ENCODE peak calls at places on chromosomes 3 and 15, in seven cellular contexts. C, D, Z, P, Y, M and U are unnamed samples.

GRCh38 chr3:14451844-14452533 is 49.6 kb downstream of the SLC6A6 start:
- DNase-seq in C (no peak), D (no peak), Z (no peak), P (peak), Y (peak), M (peak), U (no peak)

GRCh38 chr15:82081904-82082810 is 36.3 kb upstream of the MEX3B start:
- DNase-seq in C (no peak), D (no peak), Z (no peak), P (no peak), Y (peak), M (peak), U (no peak)

GRCh38 chr3:179528786-179529185 is 33.9 kb upstream of the ACTL6A start:
- DNase-seq in C (no peak), D (no peak), Z (no peak), P (no peak), Y (no peak), M (no peak), U (no peak)

GRCh38 chr3:114624047-114624445 is 330.2 kb downstream of the TIGIT start:
- DNase-seq in C (no peak), D (no peak), Z (no peak), P (peak), Y (no peak), M (peak), U (no peak)

GRCh38 chr3:195873971-195874370 is 34.4 kb downstream of the TNK2 start:
- DNase-seq in C (no peak), D (no peak), Z (peak), P (no peak), Y (no peak), M (no peak), U (no peak)

GRCh38 chr15:31365655-31366127 is 39.1 kb downstream of the KLF13 start:
- DNase-seq in C (peak), D (peak), Z (no peak), P (peak), Y (peak), M (peak), U (no peak)

GRCh38 chr3:171420667-171421066 is 39.5 kb downstream of the TNIK start:
- DNase-seq in C (no peak), D (no peak), Z (no peak), P (no peak), Y (no peak), M (no peak), U (no peak)

GRCh38 chr3:107574650-107575049 is 51.9 kb downstream of the BBX start:
- DNase-seq in C (no peak), D (no peak), Z (no peak), P (peak), Y (no peak), M (peak), U (no peak)

GRCh38 chr3:58417075-58417474 is 16.6 kb downstream of the PDHB start:
- DNase-seq in C (no peak), D (no peak), Z (no peak), P (no peak), Y (no peak), M (no peak), U (no peak)

GRCh38 chr15:66545249-66545648 is 20.5 kb downstream of the LCTL start:
- DNase-seq in C (no peak), D (no peak), Z (no peak), P (no peak), Y (no peak), M (no peak), U (no peak)

GRCh38 chr15:66269326-66270090 is 16.0 kb upstream of the MEGF11 start:
- DNase-seq in C (no peak), D (no peak), Z (no peak), P (peak), Y (no peak), M (peak), U (no peak)

GRCh38 chr3:144923051-144923450 is 951.4 kb downstream of the DIPK2A start:
- DNase-seq in C (no peak), D (no peak), Z (no peak), P (no peak), Y (no peak), M (no peak), U (no peak)

GRCh38 chr3:109195812-109196211 is 59.3 kb downstream of the C3orf85 start:
- DNase-seq in C (no peak), D (no peak), Z (no peak), P (no peak), Y (peak), M (no peak), U (no peak)

GRCh38 chr3:127970966-127971592 is 56.0 kb downstream of the KBTBD12 start:
- DNase-seq in C (no peak), D (peak), Z (no peak), P (peak), Y (no peak), M (peak), U (peak)

GRCh38 chr3:98567646-98568280 is 25.6 kb downstream of the CPOX start:
- DNase-seq in C (no peak), D (no peak), Z (no peak), P (no peak), Y (no peak), M (no peak), U (no peak)

GRCh38 chr3:52670621-52671521 is 14.8 kb downstream of the PBRM1 start:
- DNase-seq in C (peak), D (peak), Z (peak), P (peak), Y (peak), M (peak), U (no peak)

GRCh38 chr15:86060614-86061125 is 19.0 kb upstream of the AGBL1 start:
- DNase-seq in C (no peak), D (no peak), Z (no peak), P (no peak), Y (no peak), M (no peak), U (no peak)

GRCh38 chr3:129313983-129314756 is 35.5 kb downstream of the HMCES start:
- DNase-seq in C (no peak), D (no peak), Z (no peak), P (no peak), Y (no peak), M (peak), U (peak)

GRCh38 chr15:75151214-75152128 is 50.2 kb upstream of the C15orf39 start:
- DNase-seq in C (no peak), D (no peak), Z (no peak), P (no peak), Y (no peak), M (no peak), U (no peak)

GRCh38 chr15:85649372-85649771 is 145.4 kb downstream of the KLHL25 start:
- DNase-seq in C (no peak), D (no peak), Z (no peak), P (peak), Y (no peak), M (peak), U (peak)

GRCh38 chr15:48020166-48020565 is 100.6 kb upstream of the SLC24A5 start:
- DNase-seq in C (no peak), D (peak), Z (no peak), P (no peak), Y (no peak), M (no peak), U (no peak)

GRCh38 chr15:66498501-66499386 is 1.2 kb upstream of the SNAPC5 start:
- DNase-seq in C (no peak), D (peak), Z (no peak), P (no peak), Y (no peak), M (peak), U (no peak)

GRCh38 chr3:120052225-120052624 is 42.0 kb downstream of the GSK3B start:
- DNase-seq in C (no peak), D (no peak), Z (no peak), P (no peak), Y (no peak), M (no peak), U (no peak)

GRCh38 chr3:61927332-61927731 is 366.0 kb downstream of the PTPRG start:
- DNase-seq in C (no peak), D (peak), Z (no peak), P (peak), Y (peak), M (peak), U (no peak)

GRCh38 chr15:94206463-94207167 is 24.7 kb upstream of the MCTP2 start:
- DNase-seq in C (no peak), D (no peak), Z (no peak), P (peak), Y (peak), M (peak), U (no peak)

GRCh38 chr3:9399746-9400145 is 2.3 kb downstream of the SETD5 start:
- DNase-seq in C (no peak), D (no peak), Z (peak), P (peak), Y (peak), M (peak), U (peak)

GRCh38 chr3:18868911-18869689 is 279.2 kb upstream of the KCNH8 start:
- DNase-seq in C (no peak), D (no peak), Z (no peak), P (no peak), Y (no peak), M (no peak), U (no peak)

GRCh38 chr3:159829056-159829995 is 159.3 kb upstream of the IL12A start:
- DNase-seq in C (no peak), D (no peak), Z (no peak), P (peak), Y (no peak), M (peak), U (no peak)

GRCh38 chr3:101900316-101900715 is 51.0 kb downstream of the NFKBIZ start:
- DNase-seq in C (no peak), D (no peak), Z (no peak), P (no peak), Y (no peak), M (no peak), U (no peak)

GRCh38 chr3:100207886-100208285 is 52.9 kb upstream of the TBC1D23 start:
- DNase-seq in C (no peak), D (no peak), Z (no peak), P (no peak), Y (no peak), M (no peak), U (no peak)

GRCh38 chr15:31353931-31354330 is 27.3 kb downstream of the KLF13 start:
- DNase-seq in C (no peak), D (no peak), Z (no peak), P (no peak), Y (no peak), M (peak), U (no peak)

GRCh38 chr3:188826574-188826973 is 345.2 kb upstream of the TPRG1 start:
- DNase-seq in C (no peak), D (no peak), Z (no peak), P (no peak), Y (no peak), M (no peak), U (no peak)

GRCh38 chr15:77098572-77098971 is 27.7 kb upstream of the TSPAN3 start:
- DNase-seq in C (no peak), D (no peak), Z (no peak), P (no peak), Y (no peak), M (no peak), U (no peak)

GRCh38 chr3:143063018-143063417 is 56.6 kb upstream of the CHST2 start:
- DNase-seq in C (no peak), D (no peak), Z (no peak), P (no peak), Y (no peak), M (peak), U (no peak)

GRCh38 chr3:131283862-131284261 is 97.7 kb upstream of the NUDT16 start:
- DNase-seq in C (no peak), D (no peak), Z (no peak), P (no peak), Y (no peak), M (peak), U (no peak)